ENCODE peak calls at places on chromosomes 2 and 18, in four cellular contexts. W, T, V and B are unnamed samples.

GRCh38 chr2:109372171-109372568 is 241.6 kb downstream of the SEPTIN10 start:
- DNase-seq in W (no peak), T (no peak), V (no peak), B (peak)

GRCh38 chr2:109447251-109447661 is 166.5 kb downstream of the SEPTIN10 start:
- DNase-seq in W (no peak), T (peak), V (peak), B (peak)

GRCh38 chr18:61679836-61680235 is 213.0 kb downstream of the RNF152 start:
- DNase-seq in W (no peak), T (no peak), V (no peak), B (no peak)

GRCh38 chr2:63850204-63850571 is 8.5 kb downstream of the UGP2 start:
- DNase-seq in W (no peak), T (no peak), V (no peak), B (no peak)

GRCh38 chr2:155866477-155866876 is 466.0 kb downstream of the NR4A2 start:
- DNase-seq in W (no peak), T (no peak), V (no peak), B (no peak)

GRCh38 chr2:21915201-21915600 is 791.4 kb downstream of the TDRD15 start:
- DNase-seq in W (no peak), T (no peak), V (no peak), B (no peak)

GRCh38 chr2:29112379-29112778 is 2.8 kb upstream of the CLIP4 start:
- DNase-seq in W (no peak), T (no peak), V (no peak), B (no peak)

GRCh38 chr18:47809420-47809819 is 121.0 kb downstream of the SMAD2 start:
- DNase-seq in W (no peak), T (peak), V (no peak), B (no peak)

GRCh38 chr2:53715568-53715967 is 52.0 kb upstream of the CHAC2 start:
- DNase-seq in W (no peak), T (peak), V (no peak), B (no peak)

GRCh38 chr2:168156661-168157060 is 90.7 kb downstream of the STK39 start:
- DNase-seq in W (no peak), T (peak), V (no peak), B (peak)
- TF ChIP-seq CTCF in W (no peak), T (no peak), V (no peak), B (no peak)

GRCh38 chr2:42928692-42929576 is 136.6 kb upstream of the HAAO start:
- DNase-seq in W (peak), T (peak), V (no peak), B (peak)

GRCh38 chr2:42928161-42928691 is 135.8 kb upstream of the HAAO start:
- DNase-seq in W (no peak), T (no peak), V (no peak), B (no peak)

GRCh38 chr2:42929985-42930581 is 137.7 kb upstream of the HAAO start:
- DNase-seq in W (no peak), T (peak), V (no peak), B (peak)

GRCh38 chr2:42931147-42931817 is 138.9 kb upstream of the HAAO start:
- DNase-seq in W (no peak), T (no peak), V (no peak), B (no peak)

DNA sequence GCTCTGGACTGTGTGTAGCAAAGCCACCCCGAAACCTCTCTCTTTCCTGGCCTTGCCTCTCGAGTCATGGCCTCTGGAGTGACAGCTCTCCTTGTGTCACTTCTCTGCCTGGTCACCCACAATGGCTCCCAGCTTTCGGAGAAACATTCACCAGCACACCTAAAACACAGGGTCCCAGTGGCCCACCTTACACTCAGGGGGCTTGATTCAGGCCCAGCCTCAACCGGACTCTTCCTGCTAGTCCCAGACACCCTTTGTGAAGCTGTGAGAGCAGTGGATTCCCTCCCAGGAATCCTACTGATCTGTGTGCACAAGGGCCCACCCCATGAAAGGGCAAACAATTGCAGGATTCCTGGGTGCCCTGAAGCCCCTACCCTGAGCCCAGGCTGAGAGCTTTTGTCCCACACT is 137.2 kb upstream of the HAAO start:
- DNase-seq in W (no peak), T (no peak), V (no peak), B (no peak)
- TF ChIP-seq CTCF in W (no peak), T (no peak), V (no peak), B (no peak)

GRCh38 chr2:106307860-106308259 is 113.8 kb upstream of the UXS1 start:
- DNase-seq in W (no peak), T (no peak), V (no peak), B (no peak)

GRCh38 chr2:106304612-106305184 is 110.6 kb upstream of the UXS1 start:
- DNase-seq in W (no peak), T (no peak), V (no peak), B (no peak)

GRCh38 chr2:106306396-106306795 is 112.3 kb upstream of the UXS1 start:
- DNase-seq in W (no peak), T (no peak), V (no peak), B (no peak)
- TF ChIP-seq CTCF in W (no peak), T (no peak), V (no peak), B (no peak)

GRCh38 chr2:40820319-40820718 is 368.4 kb upstream of the SLC8A1 start:
- DNase-seq in W (no peak), T (peak), V (no peak), B (no peak)
- TF ChIP-seq CTCF in W (peak), T (peak), V (no peak), B (peak)

DNA sequence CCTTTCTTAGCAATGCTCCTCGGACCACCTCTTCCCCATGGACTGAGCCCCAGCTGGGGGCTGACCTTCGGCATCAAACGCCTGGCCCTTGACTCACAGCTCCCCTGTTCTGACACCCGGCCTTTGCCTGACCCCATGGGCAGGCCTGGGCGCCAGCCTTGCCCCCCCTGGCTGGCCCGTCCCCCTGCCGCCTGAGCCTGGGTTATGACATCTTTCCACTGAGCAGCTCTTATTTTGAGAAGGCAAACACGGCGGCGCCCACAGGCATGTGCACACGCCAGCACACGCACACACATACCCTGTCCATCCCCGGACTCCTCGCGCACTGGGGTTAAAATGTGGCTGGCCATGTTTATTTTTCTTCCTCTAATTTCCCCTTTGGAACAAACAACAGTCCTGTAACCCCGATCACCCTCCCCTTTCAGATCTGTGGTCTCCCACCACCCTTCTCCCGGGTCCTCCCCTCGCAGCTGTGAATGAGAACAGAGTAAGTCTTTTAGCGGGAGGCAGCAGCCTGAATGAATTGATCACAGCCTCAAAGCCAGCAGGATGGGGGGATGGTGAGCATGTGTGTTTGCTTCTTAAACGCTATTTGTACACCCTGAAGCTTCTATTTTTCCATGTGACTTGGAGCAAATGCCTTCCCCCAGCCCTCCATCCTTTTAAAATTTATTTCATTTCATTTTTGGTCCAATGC is 11.8 kb upstream of the ATOH8 start:
- DNase-seq in W (peak), T (peak), V (peak), B (peak)
- TF ChIP-seq CTCF in W (no peak), T (no peak), V (no peak), B (no peak)